ENCODE peak calls at places on chromosomes 5 and 9, in six cellular contexts. F is astrocyte of the spinal cord, R is PC-9, J is fibroblast of pulmonary artery, D is HFF-Myc, I is fibroblast of mammary gland. O is an unnamed sample.

GRCh38 chr9:129080312-129080607 is 651 bp upstream of the DOLPP1 start:
- DNase-seq in F (no peak), R (no peak), J (no peak), D (no peak), I (no peak), O (no peak)

GRCh38 chr9:37324261-37324683 is 98.2 kb upstream of the GRHPR start:
- DNase-seq in F (peak), R (no peak), J (no peak), D (no peak), I (no peak), O (no peak)

GRCh38 chr5:172093965-172094364 is 87.5 kb upstream of the FBXW11 start:
- DNase-seq in F (no peak), R (no peak), J (peak), D (no peak), I (no peak), O (no peak)

GRCh38 chr9:134532084-134532483 is 109.5 kb upstream of the COL5A1 start:
- DNase-seq in F (no peak), R (no peak), J (no peak), D (no peak), I (no peak), O (no peak)

GRCh38 chr5:145072880-145073279 is 762.3 kb downstream of the PRELID2 start:
- DNase-seq in F (peak), R (no peak), J (no peak), D (no peak), I (no peak), O (peak)

GRCh38 chr9:138020795-138021182 is 143.2 kb downstream of the CACNA1B start:
- DNase-seq in F (no peak), R (no peak), J (no peak), D (no peak), I (no peak), O (no peak)

GRCh38 chr5:55232985-55233928 is at the start of gene CCNO:
- DNase-seq in F (peak), R (peak), J (peak), D (peak), I (peak), O (peak)

GRCh38 chr9:28741459-28741858 is 1168.2 kb upstream of the C9orf72 start:
- DNase-seq in F (no peak), R (no peak), J (no peak), D (no peak), I (no peak), O (no peak)

GRCh38 chr5:10564838-10565784 is 1.2 kb downstream of the ANKRD33B start:
- DNase-seq in F (no peak), R (no peak), J (no peak), D (no peak), I (no peak), O (no peak)

GRCh38 chr9:4490705-4491620 is 695 bp downstream of the SLC1A1 start:
- DNase-seq in F (no peak), R (no peak), J (no peak), D (no peak), I (no peak), O (no peak)

GRCh38 chr5:154366353-154366752 is 79.4 kb upstream of the SAP30L start:
- DNase-seq in F (peak), R (no peak), J (peak), D (no peak), I (peak), O (no peak)

GRCh38 chr9:22383720-22384119 is 62.9 kb upstream of the DMRTA1 start:
- DNase-seq in F (no peak), R (no peak), J (no peak), D (no peak), I (no peak), O (no peak)

GRCh38 chr9:112898872-112899281 is 8.2 kb upstream of the SLC46A2 start:
- DNase-seq in F (no peak), R (peak), J (peak), D (no peak), I (no peak), O (no peak)

GRCh38 chr9:13971415-13971814 is 342.5 kb downstream of the NFIB start:
- DNase-seq in F (no peak), R (no peak), J (no peak), D (no peak), I (no peak), O (no peak)

GRCh38 chr9:14222149-14222835 is 91.6 kb downstream of the NFIB start:
- DNase-seq in F (no peak), R (peak), J (no peak), D (no peak), I (no peak), O (no peak)

GRCh38 chr9:2809692-2810423 is 34.0 kb downstream of the PUM3 start:
- DNase-seq in F (peak), R (no peak), J (peak), D (no peak), I (peak), O (peak)

GRCh38 chr5:74316064-74316586 is 324.4 kb downstream of the ENC1 start:
- DNase-seq in F (peak), R (peak), J (peak), D (peak), I (peak), O (peak)

GRCh38 chr5:168114444-168115017 is 176.9 kb upstream of the WWC1 start:
- DNase-seq in F (peak), R (peak), J (peak), D (no peak), I (peak), O (no peak)

GRCh38 chr5:171705830-171706229 is 79.8 kb upstream of the SMIM23 start:
- DNase-seq in F (no peak), R (no peak), J (no peak), D (no peak), I (no peak), O (no peak)

GRCh38 chr5:38595149-38595725 is 38.8 kb upstream of the LIFR start:
- DNase-seq in F (peak), R (peak), J (peak), D (peak), I (peak), O (peak)

GRCh38 chr9:33024126-33024965 is 727 bp upstream of the DNAJA1 start:
- DNase-seq in F (peak), R (no peak), J (peak), D (no peak), I (peak), O (no peak)

GRCh38 chr9:70480405-70480980 is 66.0 kb upstream of the KLF9 start:
- DNase-seq in F (peak), R (no peak), J (peak), D (no peak), I (peak), O (peak)

GRCh38 chr5:62082370-62082778 is 223.6 kb upstream of the KIF2A start:
- DNase-seq in F (no peak), R (peak), J (no peak), D (peak), I (peak), O (no peak)

GRCh38 chr5:62083247-62083646 is 222.8 kb upstream of the KIF2A start:
- DNase-seq in F (no peak), R (no peak), J (no peak), D (no peak), I (no peak), O (no peak)

GRCh38 chr5:62083661-62084060 is 222.3 kb upstream of the KIF2A start:
- DNase-seq in F (no peak), R (no peak), J (no peak), D (no peak), I (no peak), O (no peak)

GRCh38 chr5:62084391-62084790 is 221.6 kb upstream of the KIF2A start:
- DNase-seq in F (no peak), R (no peak), J (no peak), D (no peak), I (no peak), O (no peak)
- H3K4me3 ChIP-seq in F (no peak), R (no peak), J (no peak), D (no peak), I (no peak), O (no peak)

GRCh38 chr5:14532180-14532579 is 49.4 kb upstream of the OTULINL start:
- DNase-seq in F (no peak), R (no peak), J (no peak), D (no peak), I (no peak), O (no peak)
- TF ChIP-seq CTCF in F (no peak), R (no peak), J (no peak), D (no peak), I (no peak), O (no peak)

GRCh38 chr5:72163349-72163983 is 56.2 kb downstream of the MAP1B start:
- DNase-seq in F (no peak), R (no peak), J (no peak), D (no peak), I (no peak), O (no peak)

GRCh38 chr5:72167790-72168189 is 60.5 kb downstream of the MAP1B start:
- DNase-seq in F (no peak), R (no peak), J (peak), D (no peak), I (peak), O (peak)

GRCh38 chr5:72170101-72170500 is 62.8 kb downstream of the MAP1B start:
- DNase-seq in F (no peak), R (no peak), J (peak), D (no peak), I (no peak), O (no peak)

GRCh38 chr5:72167257-72167656 is 60.0 kb downstream of the MAP1B start:
- DNase-seq in F (no peak), R (no peak), J (no peak), D (no peak), I (no peak), O (no peak)

DNA sequence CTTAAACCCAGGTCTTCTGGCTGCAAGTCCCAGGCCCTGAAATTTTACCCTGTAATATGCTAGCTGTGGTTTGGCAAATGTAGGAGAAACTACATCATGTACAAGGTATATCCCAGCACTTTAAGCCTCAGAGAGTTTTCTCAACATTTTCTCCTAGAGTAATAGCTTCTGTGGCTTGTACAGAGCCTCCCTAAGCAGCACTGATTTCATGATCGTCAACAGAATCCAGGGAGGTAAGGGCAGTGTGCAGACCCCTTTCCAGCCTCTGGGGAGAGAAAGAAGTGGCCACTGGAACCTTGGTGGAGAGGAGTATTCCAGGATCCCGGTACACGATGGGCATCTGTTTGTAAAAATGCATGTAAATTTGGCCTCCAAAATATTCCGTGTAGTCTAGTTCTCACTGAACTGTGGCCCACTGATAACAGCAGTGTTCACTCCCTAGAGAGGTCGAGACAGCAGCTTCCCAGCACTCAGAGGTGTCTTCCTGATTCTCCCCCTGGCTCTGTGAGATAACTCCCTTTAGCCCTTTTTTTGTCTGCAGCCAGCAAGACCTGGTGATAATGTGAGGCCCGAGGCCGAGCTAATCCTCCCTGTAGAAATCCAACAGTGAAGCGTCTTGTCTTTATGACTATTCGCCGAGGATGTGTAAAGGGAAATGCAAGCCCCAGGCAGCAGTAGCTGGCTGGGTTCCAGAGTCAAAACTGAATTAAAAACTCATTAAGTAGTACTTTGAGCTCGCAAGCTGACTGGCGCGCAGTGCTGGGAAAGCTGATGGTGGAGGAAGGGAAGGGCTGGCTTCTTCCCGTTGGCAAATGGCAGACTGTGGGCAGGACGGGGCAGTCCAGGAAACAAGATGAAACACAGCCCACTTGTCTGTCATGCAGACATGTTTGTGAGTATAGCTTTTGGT is 59.0 kb downstream of the MAP1B start:
- DNase-seq in F (peak), R (no peak), J (peak), D (no peak), I (peak), O (peak)
- H3K4me3 ChIP-seq in F (no peak), R (no peak), J (peak), D (no peak), I (no peak), O (peak)

GRCh38 chr5:56447656-56448055 is 214.5 kb upstream of the ANKRD55 start:
- DNase-seq in F (no peak), R (no peak), J (no peak), D (no peak), I (no peak), O (no peak)

GRCh38 chr5:56447232-56447631 is 214.1 kb upstream of the ANKRD55 start:
- DNase-seq in F (no peak), R (peak), J (peak), D (no peak), I (peak), O (no peak)

GRCh38 chr5:56440871-56441740 is 208.0 kb upstream of the ANKRD55 start:
- DNase-seq in F (peak), R (peak), J (peak), D (no peak), I (peak), O (peak)

GRCh38 chr5:56446728-56447127 is 213.6 kb upstream of the ANKRD55 start:
- DNase-seq in F (no peak), R (no peak), J (no peak), D (no peak), I (no peak), O (no peak)

DNA sequence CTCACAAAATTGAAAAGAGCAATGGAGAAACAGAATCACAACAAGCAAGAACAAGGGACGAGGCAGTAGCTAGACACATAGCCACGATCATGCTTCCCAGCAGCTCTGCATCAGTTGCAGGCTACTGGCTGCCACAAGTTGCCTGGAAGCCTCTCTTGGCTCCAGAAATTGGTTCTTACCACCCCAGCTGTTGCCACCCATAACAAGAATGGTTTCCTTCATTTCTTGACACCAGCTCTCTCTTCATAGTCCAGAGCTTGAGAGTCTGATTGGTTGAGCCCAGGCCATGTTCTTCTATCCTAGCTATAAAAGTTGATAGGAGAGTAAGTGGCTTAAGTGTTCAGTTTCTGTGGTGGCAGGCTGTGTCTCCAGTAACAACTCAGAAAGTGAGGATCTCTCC is 210.7 kb upstream of the ANKRD55 start:
- DNase-seq in F (no peak), R (no peak), J (no peak), D (no peak), I (no peak), O (no peak)
- TF ChIP-seq CTCF in F (no peak), R (no peak), J (no peak), D (no peak), I (no peak), O (no peak)